ENCODE peak calls at places on chromosome 17, in five cellular contexts. I is HTR-8/SVneo; Q is HT1080; Z is effector CD4-positive, alpha-beta T cell; D is activated CD4-positive, alpha-beta T cell treated with anti-CD3 and anti-CD28 coated beads for 1 hour. O is an unnamed sample.
A peak's percentile ranks its signal among the peaks of the same experiment; 100 is the strongest.

GRCh38 chr17:16417896-16418683 is 2.7 kb downstream of the TRPV2 start:
- DNase-seq in I (peak; percentile 74), Q (peak; percentile 63), Z (no peak), D (no peak), O (no peak)

GRCh38 chr17:5821813-5822212 is 237.5 kb upstream of the NLRP1 start:
- DNase-seq in I (no peak), Q (no peak), Z (no peak), D (no peak), O (no peak)

GRCh38 chr17:5121186-5121841 is 5.5 kb downstream of the USP6 start:
- DNase-seq in I (no peak), Q (no peak), Z (no peak), D (no peak), O (no peak)

GRCh38 chr17:58305626-58306025 is 23.0 kb downstream of the TSPOAP1 start:
- DNase-seq in I (no peak), Q (no peak), Z (no peak), D (no peak), O (no peak)

GRCh38 chr17:13647551-13647950 is 45.8 kb upstream of the HS3ST3A1 start:
- DNase-seq in I (no peak), Q (no peak), Z (no peak), D (no peak), O (no peak)

GRCh38 chr17:50575581-50576210 is 15.2 kb downstream of the CACNA1G start:
- DNase-seq in I (no peak), Q (no peak), Z (no peak), D (no peak), O (no peak)

GRCh38 chr17:45060824-45061605 is at the start of gene NMT1:
- DNase-seq in I (peak; percentile 99), Q (peak; percentile 100), Z (peak; percentile 94), D (peak; percentile 91), O (peak; percentile 88)

GRCh38 chr17:49707246-49707607 is 537 bp downstream of the SLC35B1 start:
- DNase-seq in I (no peak), Q (no peak), Z (peak; percentile 39), D (no peak), O (no peak)

GRCh38 chr17:72766761-72767356 is 325.6 kb downstream of the SLC39A11 start:
- DNase-seq in I (no peak), Q (no peak), Z (no peak), D (no peak), O (no peak)

GRCh38 chr17:27608330-27609230 is 22.4 kb upstream of the LGALS9 start:
- DNase-seq in I (no peak), Q (peak; percentile 30), Z (no peak), D (no peak), O (no peak)

GRCh38 chr17:39751016-39751543 is 13.3 kb downstream of the GRB7 start:
- DNase-seq in I (no peak), Q (no peak), Z (no peak), D (no peak), O (no peak)

GRCh38 chr17:57810740-57811632 is 38.9 kb downstream of the MRPS23 start:
- DNase-seq in I (peak; percentile 63), Q (peak; percentile 63), Z (no peak), D (no peak), O (no peak)

GRCh38 chr17:76241776-76242175 is 1.5 kb upstream of the RNF157 start:
- DNase-seq in I (no peak), Q (no peak), Z (no peak), D (no peak), O (no peak)

GRCh38 chr17:1718362-1719165 is 5.9 kb upstream of the WDR81 start:
- DNase-seq in I (no peak), Q (no peak), Z (no peak), D (no peak), O (no peak)

GRCh38 chr17:57356722-57357391 is 100.5 kb downstream of the MSI2 start:
- DNase-seq in I (no peak), Q (no peak), Z (no peak), D (no peak), O (no peak)

GRCh38 chr17:45200701-45201100 is 21.0 kb upstream of the FMNL1 start:
- DNase-seq in I (no peak), Q (no peak), Z (no peak), D (no peak), O (no peak)

GRCh38 chr17:59492091-59492451 is 73.3 kb upstream of the DHX40 start:
- DNase-seq in I (no peak), Q (no peak), Z (no peak), D (no peak), O (no peak)

GRCh38 chr17:70278846-70279465 is 109.6 kb downstream of the KCNJ2 start:
- DNase-seq in I (no peak), Q (no peak), Z (no peak), D (no peak), O (no peak)

O was measured in CD8-positive, alpha-beta T cell.